ENCODE peak calls at places on chromosomes 11 and 22, in nine cellular contexts. E is AG04450; Q is renal cortical epithelial cell; T is heart left ventricle; A is GM12891; N is activated CD4-positive, alpha-beta T cell treated with anti-CD3 and anti-CD28 coated beads, Interleukin-2, amount 10 ng/mL, durations not matched to agents 7 days and 5 days; W is frontal cortex; X is coronary artery; R is ovary. I is an unnamed sample.

GRCh38 chr11:46445887-46446286 is 54.3 kb upstream of the CHRM4 start:
- DNase-seq in Q (no peak), R (no peak), W (no peak), E (no peak), X (no peak), A (no peak), N (no peak), T (no peak), I (no peak)

GRCh38 chr11:1345752-1346513 is 36.5 kb upstream of the TOLLIP start:
- DNase-seq in T (no peak), N (no peak), W (no peak), R (no peak), X (no peak), Q (no peak), E (no peak), A (no peak), I (peak)

GRCh38 chr22:37739000-37739399 is 42.2 kb downstream of the TRIOBP start:
- DNase-seq in R (peak), E (peak), W (no peak), N (no peak), X (no peak), Q (no peak), A (no peak), T (peak), I (no peak)

GRCh38 chr11:6626971-6627761 is 7.9 kb upstream of the TPP1 start:
- DNase-seq in T (no peak), N (no peak), E (no peak), W (peak), R (peak), A (no peak), Q (no peak), X (no peak), I (no peak)

GRCh38 chr11:70883973-70884688 is 368.2 kb downstream of the SHANK2 start:
- DNase-seq in R (no peak), Q (no peak), W (no peak), N (no peak), A (no peak), T (peak), E (no peak), X (no peak), I (no peak)

GRCh38 chr11:2577071-2578005 is 122.5 kb downstream of the KCNQ1OT1 start:
- DNase-seq in W (no peak), A (no peak), R (peak), Q (no peak), X (peak), E (no peak), N (no peak), T (peak), I (no peak)

GRCh38 chr22:46568102-46568809 is 30.8 kb upstream of the CELSR1 start:
- DNase-seq in A (no peak), R (no peak), E (no peak), T (no peak), N (no peak), X (no peak), W (no peak), Q (no peak), I (no peak)

GRCh38 chr11:88596786-88597185 is 259.2 kb upstream of the CTSC start:
- DNase-seq in T (no peak), X (no peak), E (no peak), N (no peak), A (no peak), W (no peak), Q (peak), R (no peak), I (no peak)

GRCh38 chr22:49295465-49295743 is 532.3 kb downstream of the BRD1 start:
- DNase-seq in X (peak), Q (no peak), R (no peak), E (no peak), N (no peak), A (no peak), W (no peak), T (no peak), I (no peak)

GRCh38 chr11:13119361-13119760 is 110.2 kb downstream of the RASSF10 start:
- DNase-seq in W (no peak), N (no peak), Q (peak), R (no peak), X (no peak), T (no peak), E (no peak), A (no peak), I (no peak)

GRCh38 chr11:114082767-114083181 is 23.3 kb downstream of the ZBTB16 start:
- DNase-seq in R (peak), T (peak), E (no peak), Q (no peak), A (no peak), N (no peak), X (no peak), W (no peak), I (no peak)

GRCh38 chr22:33099593-33099992 is 41.4 kb upstream of the SYN3 start:
- DNase-seq in T (no peak), E (no peak), R (no peak), A (no peak), Q (no peak), X (no peak), W (no peak), N (no peak), I (no peak)

GRCh38 chr22:42820075-42820763 is 36.9 kb downstream of the ARFGAP3 start:
- DNase-seq in W (no peak), E (peak), R (no peak), A (no peak), T (no peak), X (no peak), Q (peak), N (peak), I (no peak)

GRCh38 chr11:2562897-2563215 is 118.0 kb downstream of the KCNQ1 start:
- DNase-seq in X (no peak), W (no peak), T (no peak), A (no peak), R (no peak), E (no peak), Q (no peak), N (no peak), I (no peak)

GRCh38 chr11:75554258-75555022 is 7.6 kb upstream of the SERPINH1 start:
- DNase-seq in N (no peak), R (peak), Q (no peak), T (peak), W (peak), A (no peak), E (peak), X (peak), I (peak)

GRCh38 chr22:30423296-30423958 is 2.1 kb upstream of the MTFP1 start:
- DNase-seq in N (peak), T (no peak), X (no peak), A (no peak), E (no peak), R (no peak), W (no peak), Q (no peak), I (peak)

GRCh38 chr22:37749223-37749622 is 52.4 kb downstream of the TRIOBP start:
- DNase-seq in X (no peak), R (no peak), W (no peak), E (no peak), Q (no peak), T (no peak), N (no peak), A (no peak), I (no peak)

GRCh38 chr11:102118937-102119336 is 8.7 kb downstream of the YAP1 start:
- DNase-seq in R (no peak), A (no peak), Q (no peak), N (no peak), W (no peak), T (no peak), X (no peak), E (no peak), I (no peak)

GRCh38 chr11:120424185-120424969 is 87.2 kb upstream of the GRIK4 start:
- DNase-seq in W (no peak), N (no peak), T (no peak), E (no peak), X (no peak), Q (peak), R (no peak), A (no peak), I (no peak)

GRCh38 chr11:34891611-34892010 is 24.6 kb downstream of the APIP start:
- DNase-seq in T (no peak), X (no peak), Q (no peak), A (no peak), W (no peak), N (no peak), R (no peak), E (no peak), I (no peak)

GRCh38 chr11:69130586-69131566 is 24.9 kb upstream of the SMIM38 start:
- DNase-seq in W (no peak), N (no peak), E (no peak), A (no peak), R (peak), Q (no peak), X (peak), T (peak), I (no peak)

GRCh38 chr22:45885171-45885840 is 91.7 kb downstream of the WNT7B start:
- DNase-seq in Q (no peak), A (no peak), R (peak), N (no peak), T (no peak), E (no peak), X (no peak), W (no peak), I (no peak)

GRCh38 chr22:24948356-24949202 is 2.1 kb upstream of the LHFPL7 start:
- DNase-seq in A (no peak), R (no peak), W (no peak), X (no peak), T (no peak), Q (no peak), E (no peak), N (no peak), I (no peak)

GRCh38 chr11:16418698-16419097 is 62.4 kb upstream of the SOX6 start:
- DNase-seq in E (no peak), T (no peak), W (no peak), Q (peak), R (no peak), N (no peak), A (no peak), X (no peak), I (no peak)

GRCh38 chr11:62264004-62264403 is 6.0 kb upstream of the SCGB2A2 start:
- DNase-seq in Q (no peak), N (no peak), T (no peak), X (no peak), E (no peak), W (no peak), A (no peak), R (no peak), I (no peak)

GRCh38 chr11:62431171-62431895 is 12.5 kb downstream of the SCGB1A1 start:
- DNase-seq in R (no peak), E (peak), N (no peak), T (no peak), A (no peak), X (no peak), Q (peak), W (no peak), I (no peak)

GRCh38 chr11:25741886-25742285 is 590.0 kb upstream of the ANO3 start:
- DNase-seq in X (no peak), A (no peak), N (no peak), Q (no peak), E (no peak), R (no peak), W (no peak), T (no peak), I (no peak)

GRCh38 chr11:70542811-70543210 is 144.5 kb downstream of the CTTN start:
- DNase-seq in T (no peak), X (no peak), E (no peak), N (no peak), R (no peak), W (no peak), Q (no peak), A (no peak), I (no peak)

GRCh38 chr11:77136074-77136473 is 8.0 kb downstream of the MYO7A start:
- DNase-seq in X (no peak), R (no peak), T (no peak), N (no peak), W (no peak), Q (no peak), A (no peak), E (no peak), I (no peak)

GRCh38 chr11:72239296-72239848 is 4.6 kb downstream of the PHOX2A start:
- DNase-seq in N (no peak), R (no peak), T (peak), E (no peak), Q (no peak), X (no peak), A (no peak), W (peak), I (no peak)